ENCODE peak calls at places on chromosome 3, in nine cellular contexts. P is endothelial cell of umbilical vein, J is H9, Y is HCT116, W is SK-N-SH, V is mammary epithelial cell, I is astrocyte, S is K562, B is GM12878. M is an unnamed sample. For H3K79me2, the result is how much of the 10 kb centered on the place peaks cover.

GRCh38 chr3:71392277-71392676 is 191.3 kb downstream of the FOXP1 start:
- DNase-seq in P (no peak), J (no peak), Y (no peak), W (no peak), V (no peak), I (no peak), S (no peak), B (no peak), M (no peak)

GRCh38 chr3:5799421-5799820 is 611.9 kb downstream of the EDEM1 start:
- DNase-seq in P (no peak), J (no peak), Y (no peak), W (no peak), V (no peak), I (no peak), S (no peak), B (no peak), M (no peak)

GRCh38 chr3:51670711-51671089 is 352 bp upstream of the TEX264 start:
- DNase-seq in P (no peak), J (no peak), Y (no peak), W (no peak), V (no peak), I (no peak), S (no peak), B (no peak), M (no peak)

GRCh38 chr3:127613406-127613805 is 15.2 kb downstream of the MCM2 start:
- DNase-seq in P (no peak), J (no peak), Y (no peak), W (no peak), V (no peak), I (no peak), S (no peak), B (no peak), M (peak)

GRCh38 chr3:38455639-38456430 is 2.1 kb downstream of the ACVR2B start:
- DNase-seq in P (no peak), J (no peak), Y (no peak), W (peak), V (no peak), I (no peak), S (peak), B (no peak), M (no peak)

GRCh38 chr3:134334231-134334900 is 39.9 kb downstream of the AMOTL2 start:
- DNase-seq in P (no peak), J (peak), Y (no peak), W (no peak), V (no peak), I (peak), S (no peak), B (no peak), M (no peak)

GRCh38 chr3:143203142-143203541 is 83.6 kb downstream of the CHST2 start:
- DNase-seq in P (no peak), J (no peak), Y (no peak), W (no peak), V (no peak), I (no peak), S (no peak), B (no peak), M (no peak)

GRCh38 chr3:71443332-71443731 is 140.2 kb downstream of the FOXP1 start:
- DNase-seq in P (no peak), J (no peak), Y (no peak), W (no peak), V (no peak), I (no peak), S (no peak), B (no peak), M (no peak)

GRCh38 chr3:44969779-44970178 is 6.2 kb downstream of the ZDHHC3 start:
- DNase-seq in P (no peak), J (no peak), Y (no peak), W (no peak), V (no peak), I (no peak), S (no peak), B (no peak), M (no peak)

GRCh38 chr3:73365756-73366397 is 258.9 kb downstream of the PDZRN3 start:
- DNase-seq in P (no peak), J (no peak), Y (no peak), W (no peak), V (no peak), I (peak), S (no peak), B (no peak), M (no peak)

GRCh38 chr3:98328933-98329332 is 24.7 kb upstream of the OR5K4 start:
- DNase-seq in P (no peak), J (no peak), Y (no peak), W (no peak), V (no peak), I (no peak), S (no peak), B (no peak), M (no peak)

GRCh38 chr3:71369733-71370391 is 213.7 kb downstream of the FOXP1 start:
- DNase-seq in P (peak), J (no peak), Y (no peak), W (no peak), V (no peak), I (peak), S (no peak), B (no peak), M (no peak)

GRCh38 chr3:187951452-187952190 is 202.3 kb upstream of the LPP start:
- DNase-seq in P (no peak), J (no peak), Y (no peak), W (no peak), V (no peak), I (peak), S (peak), B (no peak), M (no peak)

GRCh38 chr3:59052803-59053411 is 3.1 kb upstream of the CFAP20DC start:
- DNase-seq in P (peak), J (peak), Y (peak), W (peak), V (peak), I (peak), S (no peak), B (no peak), M (peak)

GRCh38 chr3:145219355-145220196 is 941.4 kb downstream of the PLOD2 start:
- DNase-seq in P (peak), J (no peak), Y (no peak), W (no peak), V (no peak), I (no peak), S (no peak), B (no peak), M (no peak)

GRCh38 chr3:154122096-154122911 is 1.1 kb downstream of the ARHGEF26 start:
- DNase-seq in P (peak), J (peak), Y (no peak), W (peak), V (no peak), I (no peak), S (no peak), B (no peak), M (no peak)

GRCh38 chr3:192843742-192844350 is 73.8 kb downstream of the MB21D2 start:
- DNase-seq in P (no peak), J (no peak), Y (no peak), W (no peak), V (no peak), I (no peak), S (no peak), B (no peak), M (no peak)

GRCh38 chr3:50221413-50222168 is 14.4 kb upstream of the GNAI2 start:
- DNase-seq in P (no peak), J (peak), Y (no peak), W (no peak), V (no peak), I (no peak), S (peak), B (no peak), M (no peak)

GRCh38 chr3:56894912-56895431 is 93.2 kb upstream of the ARHGEF3 start:
- DNase-seq in P (no peak), J (no peak), Y (no peak), W (no peak), V (no peak), I (peak), S (no peak), B (no peak), M (no peak)

GRCh38 chr3:146072824-146073223 is 88.2 kb downstream of the PLOD2 start:
- DNase-seq in P (no peak), J (no peak), Y (no peak), W (no peak), V (no peak), I (peak), S (no peak), B (no peak), M (no peak)

GRCh38 chr3:189160519-189161309 is 11.1 kb upstream of the TPRG1 start:
- DNase-seq in P (no peak), J (no peak), Y (no peak), W (no peak), V (no peak), I (no peak), S (no peak), B (no peak), M (peak)

GRCh38 chr3:10907262-10907661 is 85.3 kb upstream of the SLC6A1 start:
- DNase-seq in P (no peak), J (no peak), Y (peak), W (no peak), V (no peak), I (no peak), S (no peak), B (no peak), M (no peak)

GRCh38 chr3:160886421-160886820 is 130.4 kb downstream of the PPM1L start:
- DNase-seq in P (no peak), J (no peak), Y (no peak), W (no peak), V (no peak), I (no peak), S (no peak), B (peak), M (no peak)

GRCh38 chr3:113659121-113659531 is 37.3 kb downstream of the USF3 start:
- DNase-seq in P (no peak), J (no peak), Y (no peak), W (no peak), V (no peak), I (no peak), S (no peak), B (no peak), M (no peak)

GRCh38 chr3:53890726-53891499 is 746 bp downstream of the SELENOK start:
- DNase-seq in P (peak), J (no peak), Y (peak), W (peak), V (peak), I (peak), S (peak), B (no peak), M (peak)

GRCh38 chr3:122313261-122313660 is 11.8 kb upstream of the CSTA start:
- DNase-seq in P (no peak), J (no peak), Y (no peak), W (no peak), V (peak), I (no peak), S (no peak), B (no peak), M (no peak)

GRCh38 chr3:22933051-22933450 is 270.1 kb upstream of the UBE2E2 start:
- DNase-seq in P (no peak), J (no peak), Y (no peak), W (no peak), V (no peak), I (no peak), S (no peak), B (no peak), M (no peak)

GRCh38 chr3:94990952-94991705 is 928.3 kb downstream of the NSUN3 start:
- DNase-seq in P (no peak), J (no peak), Y (no peak), W (no peak), V (no peak), I (no peak), S (no peak), B (no peak), M (no peak)

GRCh38 chr3:169104972-169105371 is 558.5 kb downstream of the MECOM start:
- DNase-seq in P (peak), J (no peak), Y (peak), W (no peak), V (no peak), I (peak), S (no peak), B (no peak), M (peak)

GRCh38 chr3:18024715-18025114 is 282.3 kb upstream of the TBC1D5 start:
- DNase-seq in P (no peak), J (no peak), Y (no peak), W (no peak), V (no peak), I (no peak), S (no peak), B (no peak), M (no peak)

GRCh38 chr3:138417559-138417982 is 16.8 kb upstream of the ESYT3 start:
- DNase-seq in P (peak), J (peak), Y (peak), W (peak), V (peak), I (peak), S (peak), B (no peak), M (peak)

GRCh38 chr3:43153189-43154083 is 47.6 kb upstream of the POMGNT2 start:
- DNase-seq in P (no peak), J (no peak), Y (no peak), W (no peak), V (no peak), I (peak), S (no peak), B (no peak), M (no peak)

GRCh38 chr3:172569128-172570008 is 46.1 kb upstream of the TNFSF10 start:
- DNase-seq in P (no peak), J (no peak), Y (no peak), W (no peak), V (no peak), I (no peak), S (no peak), B (no peak), M (no peak)

GRCh38 chr3:72258786-72259185 is 473.8 kb upstream of the PROK2 start:
- DNase-seq in P (no peak), J (no peak), Y (no peak), W (no peak), V (no peak), I (no peak), S (no peak), B (no peak), M (no peak)

GRCh38 chr3:155241559-155241958 is 51.9 kb downstream of the STRIT1 start:
- DNase-seq in P (no peak), J (no peak), Y (no peak), W (peak), V (no peak), I (peak), S (no peak), B (no peak), M (no peak)

GRCh38 chr3:197692641-197693040 is 44.1 kb downstream of the RUBCN start:
- DNase-seq in P (peak), J (no peak), Y (no peak), W (no peak), V (no peak), I (no peak), S (no peak), B (no peak), M (no peak)

GRCh38 chr3:195908439-195909293 is at the start of gene TNK2:
- DNase-seq in P (no peak), J (peak), Y (no peak), W (peak), V (no peak), I (no peak), S (peak), B (no peak), M (peak)

GRCh38 chr3:147410518-147411234 is 1.5 kb downstream of the ZIC1 start:
- DNase-seq in P (no peak), J (peak), Y (no peak), W (no peak), V (no peak), I (peak), S (no peak), B (no peak), M (no peak)
- H3K9ac ChIP-seq in P (no peak), J (no peak), Y (no peak), W (no peak), V (no peak), I (peak), S (no peak), B (no peak), M (no peak)

GRCh38 chr3:167712445-167712844 is 22.2 kb downstream of the PDCD10 start:
- DNase-seq in P (no peak), J (no peak), Y (no peak), W (no peak), V (no peak), I (no peak), S (no peak), B (no peak), M (no peak)
- H3K79me2 ChIP-seq in P (half or more), J (under half), Y (half or more), W (half or more), V (half or more), I (half or more), S (half or more), B (under half), M (half or more)

GRCh38 chr3:48119495-48120193 is 68.6 kb downstream of the CDC25A start:
- DNase-seq in P (no peak), J (no peak), Y (no peak), W (no peak), V (no peak), I (no peak), S (no peak), B (no peak), M (no peak)
- H3K4me2 ChIP-seq in P (no peak), J (no peak), Y (no peak), W (no peak), V (no peak), I (no peak), S (no peak), B (no peak), M (no peak)

GRCh38 chr3:16380421-16380820 is 115.4 kb downstream of the OXNAD1 start:
- DNase-seq in P (no peak), J (no peak), Y (no peak), W (no peak), V (no peak), I (no peak), S (no peak), B (no peak), M (no peak)

GRCh38 chr3:16378920-16379319 is 113.9 kb downstream of the OXNAD1 start:
- DNase-seq in P (no peak), J (no peak), Y (no peak), W (no peak), V (peak), I (peak), S (no peak), B (no peak), M (peak)

GRCh38 chr3:16381426-16381825 is 116.4 kb downstream of the OXNAD1 start:
- DNase-seq in P (no peak), J (no peak), Y (no peak), W (no peak), V (no peak), I (no peak), S (no peak), B (no peak), M (no peak)

GRCh38 chr3:16378415-16378814 is 113.4 kb downstream of the OXNAD1 start:
- DNase-seq in P (no peak), J (no peak), Y (no peak), W (no peak), V (no peak), I (no peak), S (no peak), B (no peak), M (no peak)

DNA sequence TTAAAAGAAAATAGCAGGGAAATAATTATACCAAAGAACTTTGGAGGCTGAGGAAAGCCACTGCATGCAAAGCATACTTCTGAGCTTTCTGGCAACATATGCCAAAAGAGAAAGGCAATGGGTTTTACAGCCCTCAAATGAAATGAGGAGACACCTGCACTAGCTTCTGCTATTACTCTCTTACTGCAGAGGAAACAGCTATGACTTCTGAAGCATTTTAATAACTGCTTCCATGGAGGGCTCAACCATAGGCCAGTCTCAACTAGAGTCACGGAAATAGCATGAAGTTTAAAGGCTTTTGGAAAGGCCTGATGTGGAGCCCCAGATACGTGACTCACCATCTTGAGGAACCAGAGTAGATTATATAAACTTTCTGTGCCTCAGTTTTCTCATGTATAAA is 114.8 kb downstream of the OXNAD1 start:
- DNase-seq in P (no peak), J (no peak), Y (no peak), W (no peak), V (no peak), I (no peak), S (no peak), B (no peak), M (no peak)
- H3K9ac ChIP-seq in P (no peak), J (no peak), Y (no peak), W (no peak), V (no peak), I (no peak), S (no peak), B (peak), M (no peak)

M was measured in PC-3.